ENCODE peak calls at places on chromosomes 2 and 18, in five cellular contexts. Z, B, V, E and K are unnamed samples.

GRCh38 chr2:12203528-12203927 is 457.1 kb downstream of the LPIN1 start:
- DNase-seq in Z (no peak), B (no peak), V (no peak), E (no peak), K (no peak)

GRCh38 chr2:1736997-1737480 is 7.3 kb downstream of the PXDN start:
- DNase-seq in Z (no peak), B (no peak), V (no peak), E (no peak), K (no peak)

GRCh38 chr2:113229795-113230194 is 48.9 kb downstream of the PAX8 start:
- DNase-seq in Z (no peak), B (no peak), V (no peak), E (no peak), K (no peak)

GRCh38 chr2:219368690-219369108 is 19.0 kb downstream of the DNPEP start:
- DNase-seq in Z (no peak), B (no peak), V (no peak), E (peak), K (no peak)

GRCh38 chr2:17273066-17273465 is 245.2 kb downstream of the RAD51AP2 start:
- DNase-seq in Z (no peak), B (no peak), V (no peak), E (no peak), K (no peak)

GRCh38 chr2:234914371-234915154 is 37.3 kb upstream of the SH3BP4 start:
- DNase-seq in Z (no peak), B (no peak), V (no peak), E (no peak), K (no peak)

GRCh38 chr2:39265315-39265714 is 21.5 kb upstream of the CDKL4 start:
- DNase-seq in Z (no peak), B (no peak), V (no peak), E (no peak), K (no peak)

GRCh38 chr2:173943139-173943538 is 22.0 kb downstream of the SP3 start:
- DNase-seq in Z (no peak), B (no peak), V (no peak), E (no peak), K (no peak)

GRCh38 chr2:11872247-11872947 is 126.0 kb downstream of the LPIN1 start:
- DNase-seq in Z (no peak), B (no peak), V (no peak), E (no peak), K (no peak)

GRCh38 chr18:50466634-50467033 is 91.8 kb downstream of the SKA1 start:
- DNase-seq in Z (no peak), B (no peak), V (no peak), E (no peak), K (no peak)

GRCh38 chr2:106575955-106576354 is 88.8 kb downstream of the CD8B2 start:
- DNase-seq in Z (peak), B (no peak), V (peak), E (peak), K (no peak)

GRCh38 chr2:70242552-70242951 is 5.9 kb downstream of the TIA1 start:
- DNase-seq in Z (no peak), B (no peak), V (peak), E (no peak), K (no peak)

GRCh38 chr18:65725421-65726050 is 25.3 kb upstream of the CDH7 start:
- DNase-seq in Z (peak), B (no peak), V (peak), E (peak), K (peak)

GRCh38 chr2:38394041-38394440 is 17.0 kb upstream of the ATL2 start:
- DNase-seq in Z (no peak), B (no peak), V (no peak), E (no peak), K (no peak)

GRCh38 chr2:39435254-39435653 is 1.8 kb downstream of the MAP4K3 start:
- DNase-seq in Z (no peak), B (no peak), V (no peak), E (no peak), K (peak)

GRCh38 chr2:32009479-32010256 is 1.1 kb downstream of the MEMO1 start:
- DNase-seq in Z (peak), B (no peak), V (peak), E (peak), K (peak)

GRCh38 chr2:42797281-42797680 is 4.9 kb upstream of the HAAO start:
- DNase-seq in Z (no peak), B (no peak), V (no peak), E (no peak), K (no peak)

GRCh38 chr2:225748606-225749005 is 349.1 kb downstream of the NYAP2 start:
- DNase-seq in Z (no peak), B (no peak), V (no peak), E (no peak), K (no peak)

GRCh38 chr2:123811846-123812245 is 213.2 kb upstream of the CNTNAP5 start:
- DNase-seq in Z (no peak), B (no peak), V (no peak), E (no peak), K (no peak)
- TF ChIP-seq CTCF in Z (no peak), B (no peak), V (no peak), E (no peak), K (no peak)

GRCh38 chr2:222698276-222698675 is 26.8 kb downstream of the MOGAT1 start:
- DNase-seq in Z (no peak), B (no peak), V (no peak), E (no peak), K (no peak)

GRCh38 chr2:222689322-222689721 is 17.9 kb downstream of the MOGAT1 start:
- DNase-seq in Z (no peak), B (no peak), V (no peak), E (no peak), K (no peak)

GRCh38 chr2:222690564-222691200 is 19.2 kb downstream of the MOGAT1 start:
- DNase-seq in Z (peak), B (peak), V (peak), E (peak), K (peak)

GRCh38 chr2:222688912-222689311 is 17.5 kb downstream of the MOGAT1 start:
- DNase-seq in Z (no peak), B (no peak), V (no peak), E (no peak), K (no peak)

DNA sequence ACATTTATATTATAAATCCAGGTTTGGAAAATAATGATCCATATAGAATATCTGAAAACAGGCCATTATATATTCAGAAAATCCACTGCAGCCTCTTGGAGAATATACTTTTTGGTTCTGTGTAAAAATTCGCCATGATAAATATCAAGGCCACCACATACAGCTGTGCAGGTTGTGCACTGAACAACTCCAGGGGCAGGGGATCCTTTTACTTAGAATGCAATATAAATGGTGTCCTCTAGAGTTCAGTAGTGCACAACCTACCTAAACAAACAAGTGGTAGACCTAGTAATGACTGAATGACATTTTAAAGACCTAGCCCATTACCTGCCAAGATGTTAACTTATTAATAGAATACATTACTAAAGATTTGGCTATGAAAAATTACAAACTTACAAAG is 22.4 kb downstream of the MOGAT1 start:
- DNase-seq in Z (no peak), B (peak), V (no peak), E (no peak), K (no peak)
- TF ChIP-seq CTCF in Z (peak), B (peak), V (no peak), E (no peak), K (peak)

GRCh38 chr2:84931384-84931821 is 25.9 kb downstream of the TMSB10 start:
- DNase-seq in Z (no peak), B (no peak), V (no peak), E (no peak), K (no peak)

GRCh38 chr2:84925336-84925723 is 19.9 kb downstream of the TMSB10 start:
- DNase-seq in Z (no peak), B (no peak), V (no peak), E (no peak), K (no peak)

GRCh38 chr2:84925724-84926376 is 20.4 kb downstream of the TMSB10 start:
- DNase-seq in Z (peak), B (peak), V (peak), E (peak), K (peak)

GRCh38 chr2:84924173-84925106 is 19.0 kb downstream of the TMSB10 start:
- DNase-seq in Z (peak), B (no peak), V (peak), E (no peak), K (peak)

GRCh38 chr2:84927275-84927627 is 21.8 kb downstream of the TMSB10 start:
- DNase-seq in Z (no peak), B (no peak), V (no peak), E (no peak), K (no peak)
- TF ChIP-seq CTCF in Z (no peak), B (no peak), V (no peak), E (no peak), K (no peak)

GRCh38 chr2:229641676-229642075 is 72.7 kb downstream of the DNER start:
- DNase-seq in Z (no peak), B (no peak), V (no peak), E (no peak), K (no peak)
- TF ChIP-seq CTCF in Z (peak), B (no peak), V (no peak), E (no peak), K (no peak)

GRCh38 chr18:78448106-78448505 is 531.5 kb upstream of the SALL3 start:
- DNase-seq in Z (peak), B (no peak), V (peak), E (no peak), K (no peak)
- TF ChIP-seq CTCF in Z (peak), B (no peak), V (no peak), E (no peak), K (no peak)

GRCh38 chr2:152557273-152557879 is 159.9 kb downstream of the PRPF40A start:
- DNase-seq in Z (no peak), B (no peak), V (no peak), E (no peak), K (no peak)
- TF ChIP-seq CTCF in Z (no peak), B (no peak), V (no peak), E (no peak), K (no peak)

DNA sequence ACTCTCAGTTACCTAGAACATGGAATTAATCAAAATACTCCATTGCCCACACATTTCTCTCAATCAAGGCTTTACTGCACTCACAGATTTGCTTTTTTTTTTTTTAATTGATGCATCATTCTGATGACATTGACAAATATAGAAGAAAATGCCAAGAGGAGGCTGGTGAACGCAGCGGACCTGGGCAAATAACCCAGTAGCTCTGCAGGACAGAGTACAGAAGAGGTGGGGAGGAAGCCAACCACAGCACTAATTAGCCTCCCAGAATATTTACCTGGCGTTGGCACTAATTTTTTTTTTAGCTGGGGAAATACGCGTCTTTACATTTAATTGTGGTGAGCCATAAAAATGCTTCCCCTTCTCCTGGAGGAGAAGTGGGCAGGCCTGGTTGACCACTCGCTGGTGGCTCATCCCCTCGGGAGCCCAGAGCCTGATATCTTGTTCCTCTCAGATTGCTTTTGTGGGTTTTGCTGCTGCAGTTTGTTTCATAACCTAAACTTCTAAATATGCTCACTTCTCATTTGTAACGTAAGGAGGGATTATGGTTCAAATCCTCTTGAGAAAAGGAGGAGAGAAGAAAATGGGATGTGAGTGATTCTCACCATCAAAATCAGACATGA is 165.8 kb upstream of the EPB41L3 start:
- DNase-seq in Z (no peak), B (no peak), V (no peak), E (no peak), K (no peak)
- TF ChIP-seq CTCF in Z (no peak), B (no peak), V (no peak), E (no peak), K (no peak)

DNA sequence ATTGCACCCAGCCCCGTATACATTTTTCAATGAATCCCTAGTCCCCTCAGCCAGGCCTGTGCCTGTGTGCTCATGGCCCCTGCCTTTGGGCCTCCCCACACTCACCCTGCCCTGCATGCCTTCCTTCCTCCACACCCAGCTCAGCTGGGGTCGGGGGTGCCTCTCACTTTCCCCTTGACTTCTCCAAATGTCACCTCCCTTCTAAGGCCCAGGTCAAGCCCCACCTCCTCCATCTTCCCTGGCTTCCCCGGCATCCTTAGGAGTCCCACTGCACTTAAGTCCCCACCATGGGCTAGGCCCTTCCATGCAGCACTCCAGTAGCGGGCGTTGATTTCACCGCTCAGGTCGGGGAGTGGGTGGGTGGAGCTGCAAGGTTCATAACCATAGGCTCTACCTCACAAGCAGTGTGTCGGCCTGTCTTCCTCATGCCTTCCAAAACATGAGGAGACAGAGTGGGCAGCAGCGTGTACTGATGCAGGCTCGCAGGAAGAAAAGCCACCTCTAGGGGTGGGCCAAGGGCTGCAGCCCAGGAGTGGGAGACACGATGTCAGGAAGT is 47.7 kb downstream of the DNMT3A start:
- DNase-seq in Z (no peak), B (no peak), V (no peak), E (no peak), K (no peak)
- TF ChIP-seq CTCF in Z (no peak), B (no peak), V (no peak), E (no peak), K (no peak)

GRCh38 chr2:238308177-238308576 is 12.1 kb upstream of the TRAF3IP1 start:
- DNase-seq in Z (no peak), B (no peak), V (peak), E (no peak), K (no peak)
- TF ChIP-seq CTCF in Z (peak), B (peak), V (no peak), E (no peak), K (no peak)